ENCODE peak calls at places on chromosomes 11 and 22, in six cellular contexts. S is heart right ventricle, X is cardiac muscle cell, W is A673, T is IMR-90, H is esophagus muscularis mucosa. C is an unnamed sample.

GRCh38 chr11:105265859-105266258 is 126.3 kb upstream of the CARD18 start:
- DNase-seq in W (no peak), X (no peak), S (no peak), H (no peak), T (peak; percentile 48), C (no peak)

GRCh38 chr22:19058713-19059451 is 63.3 kb downstream of the DGCR2 start:
- DNase-seq in W (no peak), X (no peak), T (no peak), H (no peak), S (no peak), C (peak; percentile 42)

GRCh38 chr11:69140635-69141034 is 15.1 kb upstream of the SMIM38 start:
- DNase-seq in T (no peak), S (no peak), H (no peak), W (no peak), X (no peak), C (no peak)

GRCh38 chr22:41429232-41429945 is 17.2 kb downstream of the TOB2 start:
- DNase-seq in T (no peak), X (no peak), W (no peak), S (no peak), H (no peak), C (no peak)

GRCh38 chr11:9643751-9644150 is 20.1 kb upstream of the SWAP70 start:
- DNase-seq in W (no peak), X (no peak), H (no peak), T (no peak), S (no peak), C (no peak)

GRCh38 chr11:16049611-16050010 is 306.7 kb downstream of the SOX6 start:
- DNase-seq in W (no peak), T (no peak), H (no peak), X (no peak), S (no peak), C (no peak)

GRCh38 chr11:68772936-68773335 is 21.6 kb upstream of the TESMIN start:
- DNase-seq in S (no peak), X (no peak), H (no peak), T (no peak), W (no peak), C (no peak)

GRCh38 chr11:126466288-126467045 is 111.0 kb downstream of the ST3GAL4 start:
- DNase-seq in H (no peak), S (no peak), W (no peak), X (no peak), T (no peak), C (no peak)

GRCh38 chr11:114090225-114090624 is 30.7 kb downstream of the ZBTB16 start:
- DNase-seq in X (no peak), T (no peak), W (no peak), H (no peak), S (no peak), C (no peak)

GRCh38 chr11:13880719-13881118 is 81.8 kb upstream of the SPON1 start:
- DNase-seq in S (no peak), W (no peak), X (no peak), H (peak; percentile 88), T (no peak), C (no peak)

GRCh38 chr22:30514252-30514651 is 8.8 kb upstream of the SEC14L4 start:
- DNase-seq in T (no peak), S (no peak), X (no peak), H (no peak), W (no peak), C (no peak)

GRCh38 chr22:23002612-23003180 is 67.6 kb upstream of the GNAZ start:
- DNase-seq in S (no peak), H (no peak), X (no peak), W (no peak), T (no peak), C (no peak)

GRCh38 chr22:22999473-22999872 is 70.8 kb upstream of the GNAZ start:
- DNase-seq in S (no peak), T (no peak), X (no peak), W (no peak), H (no peak), C (no peak)

GRCh38 chr22:22997988-22998387 is 72.3 kb upstream of the GNAZ start:
- DNase-seq in X (no peak), T (no peak), S (no peak), W (no peak), H (no peak), C (no peak)

GRCh38 chr22:23001463-23001862 is 68.9 kb upstream of the GNAZ start:
- DNase-seq in H (no peak), X (no peak), W (no peak), T (no peak), S (no peak), C (no peak)

DNA sequence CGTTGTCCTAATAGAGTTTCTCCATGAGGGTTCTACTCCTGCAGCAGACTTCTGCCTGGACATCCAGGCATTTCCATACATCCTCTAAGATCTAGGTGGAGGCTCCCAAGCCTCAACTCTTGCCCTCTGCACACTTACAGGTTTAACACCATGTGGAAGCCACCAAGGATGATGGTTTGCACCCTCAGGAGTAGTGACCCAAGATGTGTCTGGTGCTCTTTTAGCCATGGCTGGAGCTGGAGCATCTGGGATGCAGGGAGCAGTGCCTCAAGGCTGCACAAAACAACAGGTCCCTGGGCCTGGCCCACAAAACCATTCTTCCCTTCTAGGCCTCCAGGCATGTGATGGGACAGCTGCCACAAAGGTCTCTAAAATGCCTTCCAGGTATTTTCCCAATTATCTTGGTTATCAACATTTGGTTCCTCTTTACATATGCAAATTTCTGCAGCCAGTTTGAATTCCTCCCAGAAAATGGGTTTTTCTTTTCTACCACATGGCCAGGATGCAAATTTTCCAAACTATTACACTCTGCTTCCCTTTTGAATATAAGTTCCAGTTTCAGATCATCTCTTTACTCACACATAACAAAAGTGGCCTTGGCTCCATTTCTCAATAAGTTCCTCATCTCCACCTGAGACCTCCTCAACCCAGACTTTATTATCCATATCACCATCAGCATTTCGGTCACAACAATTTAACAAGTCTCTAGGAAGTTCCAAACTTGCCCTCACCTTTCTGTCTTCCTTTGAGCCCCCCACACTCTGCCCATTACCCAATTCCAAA is 69.5 kb upstream of the GNAZ start:
- DNase-seq in X (no peak), T (no peak), H (no peak), W (no peak), S (no peak), C (no peak)
- H3K9me3 ChIP-seq in X (no peaks in the 10 kb centered on the region), T (peaks cover 2% of the 10 kb centered on the region), H (peaks cover 26% of the 10 kb centered on the region), W (peaks cover 8% of the 10 kb centered on the region), S (peaks cover 3% of the 10 kb centered on the region), C (no peaks in the 10 kb centered on the region)

GRCh38 chr22:48477031-48477721 is 1350.5 kb downstream of the BRD1 start:
- DNase-seq in X (no peak), W (no peak), S (peak; percentile 64), T (no peak), H (no peak), C (no peak)

GRCh38 chr22:48474881-48475280 is 1352.8 kb downstream of the BRD1 start:
- DNase-seq in W (no peak), X (no peak), T (no peak), H (no peak), S (no peak), C (no peak)

GRCh38 chr22:48478124-48478523 is 1349.5 kb downstream of the BRD1 start:
- DNase-seq in T (no peak), W (no peak), H (no peak), X (no peak), S (no peak), C (peak; percentile 26)

GRCh38 chr22:48475661-48476345 is 1351.9 kb downstream of the BRD1 start:
- DNase-seq in W (no peak), T (no peak), X (no peak), S (no peak), H (no peak), C (no peak)

GRCh38 chr22:48476599-48476998 is 1351.1 kb downstream of the BRD1 start:
- DNase-seq in H (no peak), S (no peak), W (no peak), X (no peak), T (no peak), C (no peak)
- H3K9me3 ChIP-seq in H (no peaks in the 10 kb centered on the region), S (no peaks in the 10 kb centered on the region), W (no peaks in the 10 kb centered on the region), X (no peaks in the 10 kb centered on the region), T (peaks cover 21% of the 10 kb centered on the region), C (no peaks in the 10 kb centered on the region)

GRCh38 chr22:47593291-47593690 is 830.8 kb downstream of the TBC1D22A start:
- DNase-seq in T (no peak), H (no peak), W (no peak), X (no peak), S (no peak), C (no peak)

GRCh38 chr22:47591709-47592108 is 829.3 kb downstream of the TBC1D22A start:
- DNase-seq in T (no peak), W (no peak), H (no peak), S (no peak), X (no peak), C (no peak)

GRCh38 chr22:47592791-47593190 is 830.3 kb downstream of the TBC1D22A start:
- DNase-seq in W (no peak), X (no peak), T (no peak), H (no peak), S (no peak), C (no peak)

GRCh38 chr22:47595122-47595521 is 832.7 kb downstream of the TBC1D22A start:
- DNase-seq in S (no peak), H (peak; percentile 50), T (no peak), X (no peak), W (no peak), C (no peak)

GRCh38 chr22:47593911-47594311 is 831.5 kb downstream of the TBC1D22A start:
- DNase-seq in T (no peak), W (no peak), X (no peak), S (no peak), H (peak; percentile 87), C (no peak)
- H3K9me3 ChIP-seq in T (peaks cover 51% of the 10 kb centered on the region), W (no peaks in the 10 kb centered on the region), X (no peaks in the 10 kb centered on the region), S (no peaks in the 10 kb centered on the region), H (no peaks in the 10 kb centered on the region), C (no peaks in the 10 kb centered on the region)

GRCh38 chr11:35061516-35062440 is 77.2 kb upstream of the CD44 start:
- DNase-seq in S (no peak), T (no peak), H (no peak), X (no peak), W (no peak), C (no peak)

GRCh38 chr11:35059040-35059439 is 79.9 kb upstream of the CD44 start:
- DNase-seq in W (no peak), X (no peak), S (no peak), T (no peak), H (no peak), C (no peak)

GRCh38 chr11:35050596-35050995 is 88.4 kb upstream of the CD44 start:
- DNase-seq in W (no peak), T (no peak), H (no peak), X (no peak), S (no peak), C (no peak)

GRCh38 chr11:35058318-35058717 is 80.7 kb upstream of the CD44 start:
- DNase-seq in T (no peak), X (no peak), S (no peak), H (no peak), W (no peak), C (no peak)

DNA sequence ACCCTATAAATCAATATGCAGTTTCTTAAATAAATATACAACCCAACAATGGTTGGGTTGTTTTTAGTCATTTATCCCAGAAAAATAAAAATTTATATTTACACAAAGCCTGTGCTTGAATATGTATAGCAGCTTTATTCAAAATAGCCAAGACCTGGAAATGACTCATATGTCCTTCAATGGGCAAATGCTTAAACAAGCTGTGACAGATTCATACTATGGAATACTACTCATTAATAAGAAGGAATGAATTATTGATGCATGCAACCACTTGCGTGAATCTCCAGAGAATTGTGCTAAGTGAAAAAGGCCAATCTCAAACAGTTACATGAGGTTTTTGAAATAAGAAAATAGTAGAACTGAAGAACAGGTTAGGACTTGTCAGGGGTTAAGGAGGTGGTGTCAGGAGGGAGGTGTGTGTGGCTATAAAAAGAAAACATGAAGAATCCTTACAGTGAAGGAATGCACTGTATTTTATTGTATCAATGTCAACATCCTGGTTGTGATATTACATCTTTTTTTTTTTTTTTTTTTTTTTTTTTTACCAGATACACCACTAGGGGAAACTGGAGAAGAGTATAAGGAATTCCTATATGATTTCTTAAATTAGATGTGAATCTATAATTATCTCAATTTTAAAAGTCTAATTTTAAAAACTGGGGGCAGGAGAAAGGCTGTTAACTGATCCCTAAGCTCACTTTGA is 82.4 kb upstream of the CD44 start:
- DNase-seq in W (peak; percentile 60), T (peak; percentile 28), X (no peak), H (no peak), S (no peak), C (no peak)
- H3K9me3 ChIP-seq in W (no peaks in the 10 kb centered on the region), T (peaks cover 1% of the 10 kb centered on the region), X (no peaks in the 10 kb centered on the region), H (no peaks in the 10 kb centered on the region), S (no peaks in the 10 kb centered on the region), C (no peaks in the 10 kb centered on the region)